ENCODE peak calls at places on chromosomes 2 and 18, in eight cellular contexts. One of them, this sample, is unnamed.

GRCh38 chr18:28065031-28065792 is 111.7 kb downstream of the CDH2 start:
- DNase-seq in colonic mucosa: no peak
- DNase-seq in cardiac fibroblast: peak
- DNase-seq in AG10803: peak
- DNase-seq in kidney epithelial cell: peak
- DNase-seq in uterus: no peak
- DNase-seq in CD8-positive, alpha-beta memory T cell: no peak
- DNase-seq in WERI-Rb-1: no peak
- DNase-seq in this sample: no peak

GRCh38 chr18:77069931-77070330 is 62.7 kb downstream of the MBP start:
- DNase-seq in AG10803: no peak
- DNase-seq in CD8-positive, alpha-beta memory T cell: peak
- DNase-seq in WERI-Rb-1: no peak
- DNase-seq in colonic mucosa: no peak
- DNase-seq in kidney epithelial cell: no peak
- DNase-seq in uterus: peak
- DNase-seq in cardiac fibroblast: no peak
- DNase-seq in this sample: no peak

GRCh38 chr18:49926076-49926745 is 112.9 kb upstream of the ACAA2 start:
- DNase-seq in WERI-Rb-1: no peak
- DNase-seq in uterus: no peak
- DNase-seq in CD8-positive, alpha-beta memory T cell: no peak
- DNase-seq in cardiac fibroblast: no peak
- DNase-seq in AG10803: no peak
- DNase-seq in colonic mucosa: no peak
- DNase-seq in kidney epithelial cell: no peak
- DNase-seq in this sample: no peak

GRCh38 chr18:22822024-22822423 is 111.1 kb upstream of the RBBP8 start:
- DNase-seq in colonic mucosa: peak
- DNase-seq in cardiac fibroblast: peak
- DNase-seq in uterus: no peak
- DNase-seq in kidney epithelial cell: peak
- DNase-seq in AG10803: peak
- DNase-seq in WERI-Rb-1: no peak
- DNase-seq in CD8-positive, alpha-beta memory T cell: no peak
- DNase-seq in this sample: no peak

GRCh38 chr2:68734176-68734575 is 435 bp upstream of the ARHGAP25 start:
- DNase-seq in uterus: no peak
- DNase-seq in AG10803: no peak
- DNase-seq in CD8-positive, alpha-beta memory T cell: no peak
- DNase-seq in WERI-Rb-1: no peak
- DNase-seq in cardiac fibroblast: no peak
- DNase-seq in kidney epithelial cell: no peak
- DNase-seq in colonic mucosa: no peak
- DNase-seq in this sample: no peak

GRCh38 chr2:46848446-46848845 is 67.2 kb downstream of the MCFD2 start:
- DNase-seq in uterus: peak
- DNase-seq in colonic mucosa: peak
- DNase-seq in CD8-positive, alpha-beta memory T cell: no peak
- DNase-seq in cardiac fibroblast: peak
- DNase-seq in WERI-Rb-1: no peak
- DNase-seq in kidney epithelial cell: no peak
- DNase-seq in AG10803: peak
- DNase-seq in this sample: no peak

GRCh38 chr2:197309369-197310231 is 980 bp downstream of the ANKRD44 start:
- DNase-seq in uterus: peak
- DNase-seq in colonic mucosa: peak
- DNase-seq in kidney epithelial cell: no peak
- DNase-seq in cardiac fibroblast: no peak
- DNase-seq in CD8-positive, alpha-beta memory T cell: peak
- DNase-seq in AG10803: no peak
- DNase-seq in WERI-Rb-1: peak
- DNase-seq in this sample: peak

GRCh38 chr2:63424329-63425078 is 163.8 kb downstream of the WDPCP start:
- DNase-seq in WERI-Rb-1: peak
- DNase-seq in kidney epithelial cell: peak
- DNase-seq in cardiac fibroblast: peak
- DNase-seq in uterus: no peak
- DNase-seq in AG10803: peak
- DNase-seq in CD8-positive, alpha-beta memory T cell: no peak
- DNase-seq in colonic mucosa: no peak
- DNase-seq in this sample: no peak

GRCh38 chr2:173205375-173205774 is 129.7 kb downstream of the MAP3K20 start:
- DNase-seq in CD8-positive, alpha-beta memory T cell: no peak
- DNase-seq in AG10803: peak
- DNase-seq in WERI-Rb-1: no peak
- DNase-seq in kidney epithelial cell: no peak
- DNase-seq in cardiac fibroblast: peak
- DNase-seq in colonic mucosa: no peak
- DNase-seq in uterus: peak
- DNase-seq in this sample: peak

GRCh38 chr2:64217198-64217869 is 73.1 kb upstream of the PELI1 start:
- DNase-seq in kidney epithelial cell: no peak
- DNase-seq in AG10803: no peak
- DNase-seq in cardiac fibroblast: no peak
- DNase-seq in colonic mucosa: no peak
- DNase-seq in uterus: no peak
- DNase-seq in CD8-positive, alpha-beta memory T cell: no peak
- DNase-seq in WERI-Rb-1: no peak
- DNase-seq in this sample: no peak

GRCh38 chr2:20509766-20510490 is 63.1 kb downstream of the RHOB start:
- DNase-seq in AG10803: peak
- DNase-seq in uterus: peak
- DNase-seq in WERI-Rb-1: peak
- DNase-seq in cardiac fibroblast: peak
- DNase-seq in colonic mucosa: peak
- DNase-seq in kidney epithelial cell: peak
- DNase-seq in CD8-positive, alpha-beta memory T cell: no peak
- DNase-seq in this sample: no peak

GRCh38 chr18:54023471-54023870 is 201.0 kb downstream of the MBD2 start:
- DNase-seq in cardiac fibroblast: peak
- DNase-seq in kidney epithelial cell: no peak
- DNase-seq in WERI-Rb-1: no peak
- DNase-seq in uterus: no peak
- DNase-seq in CD8-positive, alpha-beta memory T cell: no peak
- DNase-seq in colonic mucosa: no peak
- DNase-seq in AG10803: peak
- DNase-seq in this sample: no peak

GRCh38 chr2:50672286-50672685 is 359.6 kb downstream of the NRXN1 start:
- DNase-seq in uterus: no peak
- DNase-seq in colonic mucosa: no peak
- DNase-seq in kidney epithelial cell: no peak
- DNase-seq in cardiac fibroblast: no peak
- DNase-seq in AG10803: no peak
- DNase-seq in CD8-positive, alpha-beta memory T cell: no peak
- DNase-seq in WERI-Rb-1: no peak
- DNase-seq in this sample: no peak

GRCh38 chr2:198186257-198186656 is 381.9 kb downstream of the PLCL1 start:
- DNase-seq in CD8-positive, alpha-beta memory T cell: no peak
- DNase-seq in uterus: no peak
- DNase-seq in colonic mucosa: no peak
- DNase-seq in AG10803: no peak
- DNase-seq in WERI-Rb-1: no peak
- DNase-seq in kidney epithelial cell: no peak
- DNase-seq in cardiac fibroblast: no peak
- DNase-seq in this sample: no peak

GRCh38 chr2:25253153-25253617 is 84.8 kb upstream of the POMC start:
- DNase-seq in WERI-Rb-1: no peak
- DNase-seq in colonic mucosa: no peak
- DNase-seq in cardiac fibroblast: no peak
- DNase-seq in kidney epithelial cell: no peak
- DNase-seq in AG10803: no peak
- DNase-seq in uterus: no peak
- DNase-seq in CD8-positive, alpha-beta memory T cell: no peak
- DNase-seq in this sample: no peak
- H3K4me3 ChIP-seq in WERI-Rb-1: peak
- H3K4me3 ChIP-seq in colonic mucosa: peak
- H3K4me3 ChIP-seq in cardiac fibroblast: no peak
- H3K4me3 ChIP-seq in kidney epithelial cell: no peak
- H3K4me3 ChIP-seq in AG10803: no peak
- H3K4me3 ChIP-seq in uterus: peak
- H3K4me3 ChIP-seq in CD8-positive, alpha-beta memory T cell: no peak
- H3K4me3 ChIP-seq in this sample: peak

DNA sequence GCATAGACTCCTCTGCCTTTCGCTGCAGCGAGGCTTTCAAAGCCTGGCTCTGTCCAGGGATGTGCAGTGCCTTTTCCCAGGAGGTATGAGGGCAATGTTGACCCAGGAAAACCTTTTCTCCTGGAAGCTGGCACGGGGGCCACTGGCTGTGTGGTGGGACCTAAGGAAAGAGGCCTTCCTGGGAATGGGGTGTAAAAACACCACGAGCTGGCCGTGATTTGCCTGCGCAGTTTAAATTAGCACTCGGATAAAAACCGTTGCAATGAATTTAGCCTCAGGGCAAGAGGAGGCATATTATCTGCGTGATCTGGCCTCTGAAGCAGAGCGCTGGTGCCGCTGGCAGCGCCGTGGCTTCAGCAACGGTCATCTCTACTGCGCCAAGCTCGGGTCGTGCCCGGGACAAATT is 3.0 kb downstream of the OSR1 start:
- DNase-seq in uterus: no peak
- DNase-seq in kidney epithelial cell: no peak
- DNase-seq in AG10803: no peak
- DNase-seq in colonic mucosa: no peak
- DNase-seq in CD8-positive, alpha-beta memory T cell: no peak
- DNase-seq in WERI-Rb-1: no peak
- DNase-seq in cardiac fibroblast: no peak
- DNase-seq in this sample: no peak
- H3K4me3 ChIP-seq in uterus: no peak
- H3K4me3 ChIP-seq in kidney epithelial cell: no peak
- H3K4me3 ChIP-seq in AG10803: peak
- H3K4me3 ChIP-seq in colonic mucosa: no peak
- H3K4me3 ChIP-seq in CD8-positive, alpha-beta memory T cell: no peak
- H3K4me3 ChIP-seq in WERI-Rb-1: no peak
- H3K4me3 ChIP-seq in cardiac fibroblast: peak
- H3K4me3 ChIP-seq in this sample: peak

GRCh38 chr2:101518470-101519172 is 43.7 kb upstream of the RFX8 start:
- DNase-seq in CD8-positive, alpha-beta memory T cell: no peak
- DNase-seq in AG10803: peak
- DNase-seq in uterus: peak
- DNase-seq in kidney epithelial cell: no peak
- DNase-seq in cardiac fibroblast: peak
- DNase-seq in WERI-Rb-1: peak
- DNase-seq in colonic mucosa: peak
- DNase-seq in this sample: peak
- H3K4me3 ChIP-seq in CD8-positive, alpha-beta memory T cell: no peak
- H3K4me3 ChIP-seq in AG10803: no peak
- H3K4me3 ChIP-seq in uterus: no peak
- H3K4me3 ChIP-seq in kidney epithelial cell: no peak
- H3K4me3 ChIP-seq in cardiac fibroblast: no peak
- H3K4me3 ChIP-seq in WERI-Rb-1: peak
- H3K4me3 ChIP-seq in colonic mucosa: no peak
- H3K4me3 ChIP-seq in this sample: no peak

GRCh38 chr2:210544191-210544590 is 12.2 kb upstream of the CPS1 start:
- DNase-seq in WERI-Rb-1: no peak
- DNase-seq in cardiac fibroblast: no peak
- DNase-seq in AG10803: no peak
- DNase-seq in colonic mucosa: no peak
- DNase-seq in kidney epithelial cell: no peak
- DNase-seq in CD8-positive, alpha-beta memory T cell: no peak
- DNase-seq in uterus: no peak
- DNase-seq in this sample: no peak

GRCh38 chr2:210539035-210539434 is 17.4 kb upstream of the CPS1 start:
- DNase-seq in kidney epithelial cell: no peak
- DNase-seq in colonic mucosa: no peak
- DNase-seq in CD8-positive, alpha-beta memory T cell: no peak
- DNase-seq in AG10803: no peak
- DNase-seq in uterus: no peak
- DNase-seq in WERI-Rb-1: no peak
- DNase-seq in cardiac fibroblast: no peak
- DNase-seq in this sample: no peak

GRCh38 chr2:210539578-210540416 is 16.6 kb upstream of the CPS1 start:
- DNase-seq in colonic mucosa: no peak
- DNase-seq in CD8-positive, alpha-beta memory T cell: no peak
- DNase-seq in uterus: no peak
- DNase-seq in AG10803: no peak
- DNase-seq in cardiac fibroblast: no peak
- DNase-seq in kidney epithelial cell: no peak
- DNase-seq in WERI-Rb-1: no peak
- DNase-seq in this sample: no peak

GRCh38 chr2:210540471-210541257 is 15.7 kb upstream of the CPS1 start:
- DNase-seq in AG10803: no peak
- DNase-seq in kidney epithelial cell: no peak
- DNase-seq in CD8-positive, alpha-beta memory T cell: no peak
- DNase-seq in cardiac fibroblast: no peak
- DNase-seq in colonic mucosa: no peak
- DNase-seq in WERI-Rb-1: no peak
- DNase-seq in uterus: no peak
- DNase-seq in this sample: no peak

DNA sequence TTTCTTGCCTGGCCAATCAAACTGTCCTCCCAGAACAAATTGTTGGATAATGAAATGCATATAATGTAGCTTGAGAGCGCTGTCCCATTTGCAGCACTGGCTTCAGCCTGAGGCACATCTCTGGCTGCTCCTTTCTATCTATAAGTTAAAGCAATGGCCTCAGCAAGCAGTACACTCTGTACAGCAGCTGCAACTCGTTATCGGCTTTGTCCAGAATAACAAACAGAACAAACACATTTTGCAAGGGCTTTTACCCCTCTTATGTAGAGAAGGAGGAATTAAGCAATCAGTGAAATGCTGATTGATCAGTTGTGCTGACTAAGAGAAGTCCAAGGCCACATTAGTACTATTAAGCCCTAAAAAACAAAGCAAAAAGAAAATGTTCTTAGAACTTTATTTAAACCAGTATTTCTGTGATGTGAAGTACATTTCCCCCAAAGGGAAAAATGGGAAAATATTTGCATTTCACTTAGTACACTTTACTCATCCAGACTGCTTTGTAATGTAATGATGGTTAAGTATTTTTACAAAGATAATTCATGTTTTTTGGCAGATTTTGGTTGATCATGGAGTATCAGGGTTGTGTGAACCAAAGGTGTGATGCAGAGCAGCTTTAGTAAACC is 15.0 kb upstream of the CPS1 start:
- DNase-seq in uterus: no peak
- DNase-seq in kidney epithelial cell: no peak
- DNase-seq in AG10803: peak
- DNase-seq in colonic mucosa: no peak
- DNase-seq in CD8-positive, alpha-beta memory T cell: no peak
- DNase-seq in cardiac fibroblast: peak
- DNase-seq in WERI-Rb-1: no peak
- DNase-seq in this sample: no peak
- H3K4me3 ChIP-seq in uterus: no peak
- H3K4me3 ChIP-seq in kidney epithelial cell: no peak
- H3K4me3 ChIP-seq in AG10803: no peak
- H3K4me3 ChIP-seq in colonic mucosa: no peak
- H3K4me3 ChIP-seq in CD8-positive, alpha-beta memory T cell: no peak
- H3K4me3 ChIP-seq in cardiac fibroblast: no peak
- H3K4me3 ChIP-seq in WERI-Rb-1: no peak
- H3K4me3 ChIP-seq in this sample: no peak

This sample was measured in heart right ventricle.